ENCODE peak calls at places on chromosomes 4 and X, in ten cellular contexts. One of them, this sample, is unnamed.

GRCh38 chr4:7322166-7322991 is 112.4 kb downstream of the PSAPL1 start:
- DNase-seq in mammary epithelial cell: no peak
- DNase-seq in lower lobe of right lung: peak; percentile 46
- DNase-seq in fibroblast of lung: no peak
- DNase-seq in GM23248: no peak
- DNase-seq in gastrocnemius medialis: no peak
- DNase-seq in thoracic aorta: no peak
- DNase-seq in cardiac muscle cell: peak; percentile 66
- DNase-seq in stomach: no peak
- DNase-seq in tibial nerve: no peak
- DNase-seq in this sample: no peak

GRCh38 chrX:124010157-124010556 is 48.7 kb downstream of the STAG2 start:
- DNase-seq in GM23248: peak; percentile 6
- DNase-seq in lower lobe of right lung: no peak
- DNase-seq in gastrocnemius medialis: no peak
- DNase-seq in cardiac muscle cell: no peak
- DNase-seq in stomach: no peak
- DNase-seq in tibial nerve: no peak
- DNase-seq in fibroblast of lung: no peak
- DNase-seq in thoracic aorta: no peak
- DNase-seq in mammary epithelial cell: peak; percentile 49
- DNase-seq in this sample: no peak

GRCh38 chr4:168877779-168878491 is 132.1 kb downstream of the CBR4 start:
- DNase-seq in thoracic aorta: no peak
- DNase-seq in lower lobe of right lung: peak; percentile 77
- DNase-seq in cardiac muscle cell: no peak
- DNase-seq in mammary epithelial cell: peak; percentile 48
- DNase-seq in tibial nerve: peak; percentile 7
- DNase-seq in fibroblast of lung: no peak
- DNase-seq in GM23248: peak; percentile 87
- DNase-seq in stomach: no peak
- DNase-seq in gastrocnemius medialis: no peak
- DNase-seq in this sample: no peak

GRCh38 chrX:100587846-100588245 is 3.1 kb downstream of the TNMD start:
- DNase-seq in fibroblast of lung: no peak
- DNase-seq in thoracic aorta: no peak
- DNase-seq in mammary epithelial cell: no peak
- DNase-seq in lower lobe of right lung: no peak
- DNase-seq in tibial nerve: no peak
- DNase-seq in GM23248: no peak
- DNase-seq in stomach: no peak
- DNase-seq in cardiac muscle cell: no peak
- DNase-seq in gastrocnemius medialis: no peak
- DNase-seq in this sample: no peak

GRCh38 chrX:31580726-31581125 is 508.9 kb upstream of the FTHL17 start:
- DNase-seq in GM23248: peak; percentile 74
- DNase-seq in tibial nerve: no peak
- DNase-seq in fibroblast of lung: peak; percentile 87
- DNase-seq in gastrocnemius medialis: no peak
- DNase-seq in cardiac muscle cell: no peak
- DNase-seq in lower lobe of right lung: no peak
- DNase-seq in thoracic aorta: no peak
- DNase-seq in mammary epithelial cell: peak; percentile 56
- DNase-seq in stomach: no peak
- DNase-seq in this sample: no peak

GRCh38 chr4:144663852-144664488 is 18.0 kb downstream of the HHIP start:
- DNase-seq in gastrocnemius medialis: no peak
- DNase-seq in fibroblast of lung: no peak
- DNase-seq in mammary epithelial cell: no peak
- DNase-seq in thoracic aorta: no peak
- DNase-seq in cardiac muscle cell: peak; percentile 6
- DNase-seq in lower lobe of right lung: no peak
- DNase-seq in GM23248: no peak
- DNase-seq in stomach: no peak
- DNase-seq in tibial nerve: no peak
- DNase-seq in this sample: no peak

GRCh38 chr4:100823066-100823992 is 305.5 kb upstream of the EMCN start:
- DNase-seq in tibial nerve: no peak
- DNase-seq in GM23248: peak; percentile 7
- DNase-seq in lower lobe of right lung: no peak
- DNase-seq in stomach: no peak
- DNase-seq in mammary epithelial cell: peak; percentile 68
- DNase-seq in fibroblast of lung: peak; percentile 76
- DNase-seq in gastrocnemius medialis: no peak
- DNase-seq in thoracic aorta: no peak
- DNase-seq in cardiac muscle cell: peak; percentile 9
- DNase-seq in this sample: no peak

GRCh38 chr4:1080961-1081688 is 32.2 kb downstream of the RNF212 start:
- DNase-seq in tibial nerve: no peak
- DNase-seq in lower lobe of right lung: no peak
- DNase-seq in mammary epithelial cell: peak; percentile 93
- DNase-seq in fibroblast of lung: peak; percentile 72
- DNase-seq in stomach: no peak
- DNase-seq in cardiac muscle cell: no peak
- DNase-seq in thoracic aorta: no peak
- DNase-seq in gastrocnemius medialis: no peak
- DNase-seq in GM23248: peak; percentile 81
- DNase-seq in this sample: peak; percentile 30

GRCh38 chrX:13780868-13781427 is 35.9 kb downstream of the GPM6B start:
- DNase-seq in mammary epithelial cell: no peak
- DNase-seq in thoracic aorta: no peak
- DNase-seq in GM23248: no peak
- DNase-seq in cardiac muscle cell: no peak
- DNase-seq in gastrocnemius medialis: no peak
- DNase-seq in tibial nerve: no peak
- DNase-seq in fibroblast of lung: no peak
- DNase-seq in lower lobe of right lung: no peak
- DNase-seq in stomach: no peak
- DNase-seq in this sample: no peak

GRCh38 chrX:13774696-13775095 is 40.1 kb downstream of the OFD1 start:
- DNase-seq in mammary epithelial cell: no peak
- DNase-seq in thoracic aorta: no peak
- DNase-seq in lower lobe of right lung: no peak
- DNase-seq in gastrocnemius medialis: no peak
- DNase-seq in stomach: no peak
- DNase-seq in tibial nerve: no peak
- DNase-seq in fibroblast of lung: no peak
- DNase-seq in GM23248: no peak
- DNase-seq in cardiac muscle cell: no peak
- DNase-seq in this sample: no peak

GRCh38 chrX:13778916-13779315 is 38.0 kb downstream of the GPM6B start:
- DNase-seq in lower lobe of right lung: no peak
- DNase-seq in gastrocnemius medialis: no peak
- DNase-seq in stomach: no peak
- DNase-seq in fibroblast of lung: peak; percentile 57
- DNase-seq in cardiac muscle cell: no peak
- DNase-seq in mammary epithelial cell: peak; percentile 11
- DNase-seq in tibial nerve: no peak
- DNase-seq in GM23248: peak; percentile 55
- DNase-seq in thoracic aorta: no peak
- DNase-seq in this sample: no peak

GRCh38 chrX:13775837-13776236 is 41.1 kb downstream of the GPM6B start:
- DNase-seq in thoracic aorta: no peak
- DNase-seq in fibroblast of lung: no peak
- DNase-seq in gastrocnemius medialis: no peak
- DNase-seq in cardiac muscle cell: no peak
- DNase-seq in stomach: no peak
- DNase-seq in lower lobe of right lung: no peak
- DNase-seq in GM23248: no peak
- DNase-seq in mammary epithelial cell: no peak
- DNase-seq in tibial nerve: no peak
- DNase-seq in this sample: no peak

DNA sequence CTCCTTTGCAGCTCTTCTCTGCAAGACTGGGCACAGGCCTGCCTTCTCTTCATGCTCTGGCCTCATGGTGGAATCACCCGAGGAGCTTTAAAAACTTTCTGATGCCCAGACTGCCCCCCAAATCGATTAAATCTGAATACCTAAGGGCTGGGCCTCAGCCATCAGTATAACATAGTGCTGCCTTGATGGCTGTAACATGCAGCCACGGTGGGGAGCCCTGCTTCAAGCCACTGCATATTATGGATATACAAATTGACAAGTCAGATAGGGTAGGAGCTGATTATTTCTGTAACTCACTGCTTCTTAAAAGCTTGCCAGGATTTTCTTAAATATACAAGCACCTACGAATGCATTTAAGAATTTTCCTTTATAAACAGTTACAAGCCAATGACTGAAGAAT is 40.5 kb downstream of the GPM6B start:
- DNase-seq in gastrocnemius medialis: no peak
- DNase-seq in mammary epithelial cell: no peak
- DNase-seq in tibial nerve: no peak
- DNase-seq in GM23248: no peak
- DNase-seq in lower lobe of right lung: no peak
- DNase-seq in stomach: no peak
- DNase-seq in cardiac muscle cell: no peak
- DNase-seq in fibroblast of lung: no peak
- DNase-seq in thoracic aorta: no peak
- DNase-seq in this sample: no peak
- H3K36me3 ChIP-seq in gastrocnemius medialis: no peaks in the 10 kb centered on the region
- H3K36me3 ChIP-seq in mammary epithelial cell: peaks cover 31% of the 10 kb centered on the region
- H3K36me3 ChIP-seq in tibial nerve: no peaks in the 10 kb centered on the region
- H3K36me3 ChIP-seq in GM23248: no peaks in the 10 kb centered on the region
- H3K36me3 ChIP-seq in lower lobe of right lung: peaks cover 25% of the 10 kb centered on the region
- H3K36me3 ChIP-seq in stomach: no peaks in the 10 kb centered on the region
- H3K36me3 ChIP-seq in cardiac muscle cell: peaks cover 37% of the 10 kb centered on the region
- H3K36me3 ChIP-seq in fibroblast of lung: no peaks in the 10 kb centered on the region
- H3K36me3 ChIP-seq in thoracic aorta: no peaks in the 10 kb centered on the region
- H3K36me3 ChIP-seq in this sample: no peaks in the 10 kb centered on the region

GRCh38 chr4:113145519-113146291 is 96.3 kb downstream of the ANK2 start:
- DNase-seq in stomach: no peak
- DNase-seq in thoracic aorta: no peak
- DNase-seq in fibroblast of lung: no peak
- DNase-seq in lower lobe of right lung: no peak
- DNase-seq in cardiac muscle cell: peak; percentile 87
- DNase-seq in GM23248: peak; percentile 7
- DNase-seq in gastrocnemius medialis: peak; percentile 30
- DNase-seq in tibial nerve: no peak
- DNase-seq in mammary epithelial cell: no peak
- DNase-seq in this sample: no peak

GRCh38 chr4:113146876-113147358 is 97.5 kb downstream of the ANK2 start:
- DNase-seq in thoracic aorta: no peak
- DNase-seq in cardiac muscle cell: no peak
- DNase-seq in gastrocnemius medialis: no peak
- DNase-seq in tibial nerve: no peak
- DNase-seq in lower lobe of right lung: no peak
- DNase-seq in stomach: no peak
- DNase-seq in mammary epithelial cell: no peak
- DNase-seq in GM23248: peak; percentile 59
- DNase-seq in fibroblast of lung: no peak
- DNase-seq in this sample: no peak

GRCh38 chr4:113145147-113145518 is 95.7 kb downstream of the ANK2 start:
- DNase-seq in thoracic aorta: no peak
- DNase-seq in stomach: no peak
- DNase-seq in mammary epithelial cell: no peak
- DNase-seq in tibial nerve: no peak
- DNase-seq in fibroblast of lung: no peak
- DNase-seq in cardiac muscle cell: no peak
- DNase-seq in lower lobe of right lung: no peak
- DNase-seq in gastrocnemius medialis: no peak
- DNase-seq in GM23248: no peak
- DNase-seq in this sample: no peak

GRCh38 chr4:113142351-113142750 is 92.9 kb downstream of the ANK2 start:
- DNase-seq in mammary epithelial cell: no peak
- DNase-seq in stomach: no peak
- DNase-seq in GM23248: no peak
- DNase-seq in tibial nerve: no peak
- DNase-seq in fibroblast of lung: no peak
- DNase-seq in lower lobe of right lung: no peak
- DNase-seq in gastrocnemius medialis: no peak
- DNase-seq in thoracic aorta: no peak
- DNase-seq in cardiac muscle cell: no peak
- DNase-seq in this sample: no peak

GRCh38 chr4:113141901-113142346 is 92.5 kb downstream of the ANK2 start:
- DNase-seq in tibial nerve: no peak
- DNase-seq in fibroblast of lung: peak; percentile 93
- DNase-seq in stomach: no peak
- DNase-seq in lower lobe of right lung: no peak
- DNase-seq in gastrocnemius medialis: no peak
- DNase-seq in GM23248: peak; percentile 75
- DNase-seq in cardiac muscle cell: no peak
- DNase-seq in mammary epithelial cell: peak; percentile 54
- DNase-seq in thoracic aorta: no peak
- DNase-seq in this sample: no peak
- H3K4me1 ChIP-seq in tibial nerve: no peaks in the 10 kb centered on the region
- H3K4me1 ChIP-seq in fibroblast of lung: no peaks in the 10 kb centered on the region
- H3K4me1 ChIP-seq in stomach: peaks cover 13% of the 10 kb centered on the region
- H3K4me1 ChIP-seq in lower lobe of right lung: peaks cover 20% of the 10 kb centered on the region
- H3K4me1 ChIP-seq in gastrocnemius medialis: peaks cover 9% of the 10 kb centered on the region
- H3K4me1 ChIP-seq in GM23248: peaks cover 24% of the 10 kb centered on the region
- H3K4me1 ChIP-seq in cardiac muscle cell: peaks cover 37% of the 10 kb centered on the region
- H3K4me1 ChIP-seq in mammary epithelial cell: peaks cover 8% of the 10 kb centered on the region
- H3K4me1 ChIP-seq in thoracic aorta: no peaks in the 10 kb centered on the region
- H3K4me1 ChIP-seq in this sample: no peaks in the 10 kb centered on the region

GRCh38 chrX:56763556-56764152 is 34.6 kb downstream of the NBDY start:
- DNase-seq in tibial nerve: no peak
- DNase-seq in stomach: peak; percentile 82
- DNase-seq in cardiac muscle cell: no peak
- DNase-seq in mammary epithelial cell: peak; percentile 71
- DNase-seq in fibroblast of lung: peak; percentile 32
- DNase-seq in GM23248: no peak
- DNase-seq in gastrocnemius medialis: peak; percentile 40
- DNase-seq in thoracic aorta: no peak
- DNase-seq in lower lobe of right lung: no peak
- DNase-seq in this sample: no peak
- H3K27ac ChIP-seq in tibial nerve: no peak overlapping the region
- H3K27ac ChIP-seq in stomach: peak overlapping the region; percentile 7
- H3K27ac ChIP-seq in cardiac muscle cell: no peak overlapping the region
- H3K27ac ChIP-seq in mammary epithelial cell: peak overlapping the region; percentile 10
- H3K27ac ChIP-seq in fibroblast of lung: peak overlapping the region; percentile 59
- H3K27ac ChIP-seq in GM23248: no peak overlapping the region
- H3K27ac ChIP-seq in gastrocnemius medialis: peak overlapping the region; percentile 85
- H3K27ac ChIP-seq in thoracic aorta: no peak overlapping the region
- H3K27ac ChIP-seq in lower lobe of right lung: no peak overlapping the region
- H3K27ac ChIP-seq in this sample: no peak overlapping the region

DNA sequence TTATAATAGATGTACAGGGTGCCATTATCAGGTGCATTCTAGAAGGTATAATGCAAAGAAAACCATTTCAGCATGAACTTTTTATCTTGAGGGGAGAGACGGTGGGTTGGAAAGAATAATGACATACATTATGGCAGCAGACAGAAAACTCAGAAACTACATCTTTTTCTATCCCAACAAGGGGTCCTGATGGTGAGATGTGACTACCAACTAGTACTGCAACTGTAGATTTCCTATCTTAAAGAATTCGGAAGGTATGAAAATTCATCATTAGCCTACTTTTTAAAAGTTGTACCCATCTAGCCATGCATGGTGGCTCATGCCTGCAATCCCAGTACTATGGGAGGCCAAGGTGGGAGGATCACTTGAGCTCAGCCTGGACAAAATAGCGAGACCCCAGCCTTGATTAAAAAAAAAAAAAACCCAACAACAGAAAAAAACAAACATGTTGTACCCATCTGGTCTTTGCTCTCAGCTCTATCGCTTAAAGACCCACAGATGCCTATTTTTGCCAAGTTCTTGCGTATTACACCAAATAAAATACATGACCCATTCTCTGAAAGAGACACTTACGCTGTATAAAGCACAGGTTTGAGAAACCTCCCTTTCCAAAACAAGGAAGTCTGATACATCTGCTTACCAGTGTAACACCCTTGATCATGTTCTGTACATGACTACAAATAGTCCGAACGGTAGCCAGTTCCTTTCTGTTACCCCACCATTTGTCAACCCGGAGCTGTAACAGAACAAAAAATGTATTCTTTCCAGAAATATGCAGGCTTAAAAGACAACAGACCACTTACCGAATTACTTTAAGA is 1.6 kb downstream of the RPL9 start:
- DNase-seq in gastrocnemius medialis: no peak
- DNase-seq in GM23248: no peak
- DNase-seq in mammary epithelial cell: no peak
- DNase-seq in cardiac muscle cell: no peak
- DNase-seq in thoracic aorta: no peak
- DNase-seq in fibroblast of lung: no peak
- DNase-seq in tibial nerve: no peak
- DNase-seq in stomach: no peak
- DNase-seq in lower lobe of right lung: no peak
- DNase-seq in this sample: no peak
- H3K36me3 ChIP-seq in gastrocnemius medialis: peaks cover 3% of the 10 kb centered on the region
- H3K36me3 ChIP-seq in GM23248: peaks cover 59% of the 10 kb centered on the region
- H3K36me3 ChIP-seq in mammary epithelial cell: peaks cover 57% of the 10 kb centered on the region
- H3K36me3 ChIP-seq in cardiac muscle cell: peaks cover 52% of the 10 kb centered on the region
- H3K36me3 ChIP-seq in thoracic aorta: peaks cover 44% of the 10 kb centered on the region
- H3K36me3 ChIP-seq in fibroblast of lung: peaks cover 6% of the 10 kb centered on the region
- H3K36me3 ChIP-seq in tibial nerve: peaks cover 7% of the 10 kb centered on the region
- H3K36me3 ChIP-seq in stomach: peaks cover 50% of the 10 kb centered on the region
- H3K36me3 ChIP-seq in lower lobe of right lung: peaks cover 72% of the 10 kb centered on the region
- H3K36me3 ChIP-seq in this sample: no peaks in the 10 kb centered on the region